ENCODE peak calls at places on chromosomes 16 and 17, in four cellular contexts. One of them, this sample, is unnamed.

GRCh38 chr17:48522990-48523389 is 7.8 kb downstream of the HOXB1 start:
- DNase-seq in H1: no peak
- DNase-seq in GM12878: no peak
- DNase-seq in K562: no peak
- DNase-seq in this sample: no peak

GRCh38 chr17:45050680-45051059 is 762 bp downstream of the DCAKD start:
- DNase-seq in GM12878: no peak
- DNase-seq in H1: no peak
- DNase-seq in K562: peak; percentile 48
- DNase-seq in this sample: peak; percentile 60

GRCh38 chr17:59840329-59840907 is 52.3 kb downstream of the TUBD1 start:
- DNase-seq in K562: no peak
- DNase-seq in GM12878: no peak
- DNase-seq in H1: no peak
- DNase-seq in this sample: no peak

GRCh38 chr17:77319211-77320031 is 178.7 kb downstream of the SEC14L1 start:
- DNase-seq in H1: no peak
- DNase-seq in GM12878: no peak
- DNase-seq in K562: peak; percentile 91
- DNase-seq in this sample: no peak

GRCh38 chr17:44830359-44831269 is 527 bp upstream of the GJC1 start:
- DNase-seq in H1: peak; percentile 72
- DNase-seq in K562: no peak
- DNase-seq in GM12878: no peak
- DNase-seq in this sample: no peak

GRCh38 chr17:10050597-10051101 is 145.6 kb upstream of the RCVRN start:
- DNase-seq in H1: no peak
- DNase-seq in K562: no peak
- DNase-seq in GM12878: peak; percentile 68
- DNase-seq in this sample: no peak

GRCh38 chr16:85275533-85276249 is 163.4 kb upstream of the CIBAR2 start:
- DNase-seq in K562: peak; percentile 93
- DNase-seq in H1: peak; percentile 96
- DNase-seq in GM12878: no peak
- DNase-seq in this sample: peak; percentile 60

GRCh38 chr17:1779571-1780074 is 17.8 kb downstream of the SERPINF1 start:
- DNase-seq in K562: no peak
- DNase-seq in GM12878: no peak
- DNase-seq in H1: no peak
- DNase-seq in this sample: no peak

GRCh38 chr17:28142355-28142754 is 99.9 kb downstream of the NLK start:
- DNase-seq in K562: no peak
- DNase-seq in H1: no peak
- DNase-seq in GM12878: no peak
- DNase-seq in this sample: no peak

GRCh38 chr17:47205419-47205963 is 3.7 kb upstream of the MYL4 start:
- DNase-seq in GM12878: peak; percentile 78
- DNase-seq in H1: peak; percentile 46
- DNase-seq in K562: no peak
- DNase-seq in this sample: no peak

GRCh38 chr16:65754799-65755691 is 611.4 kb upstream of the CDH5 start:
- DNase-seq in GM12878: no peak
- DNase-seq in K562: no peak
- DNase-seq in H1: no peak
- DNase-seq in this sample: no peak

GRCh38 chr17:74116087-74116717 is 87.3 kb upstream of the RPL38 start:
- DNase-seq in H1: no peak
- DNase-seq in K562: no peak
- DNase-seq in GM12878: no peak
- DNase-seq in this sample: no peak

GRCh38 chr16:88687676-88688012 is 1.3 kb upstream of the SNAI3 start:
- DNase-seq in K562: no peak
- DNase-seq in GM12878: no peak
- DNase-seq in H1: no peak
- DNase-seq in this sample: no peak

GRCh38 chr17:47821031-47821423 is 567 bp downstream of the OSBPL7 start:
- DNase-seq in K562: no peak
- DNase-seq in GM12878: no peak
- DNase-seq in H1: no peak
- DNase-seq in this sample: no peak

GRCh38 chr17:8226536-8227237 is 16.3 kb upstream of the AURKB start:
- DNase-seq in H1: peak; percentile 90
- DNase-seq in K562: peak; percentile 62
- DNase-seq in GM12878: peak; percentile 78
- DNase-seq in this sample: no peak

GRCh38 chr16:56869513-56870270 is 4.7 kb downstream of the SLC12A3 start:
- DNase-seq in GM12878: no peak
- DNase-seq in H1: peak; percentile 67
- DNase-seq in K562: peak; percentile 81
- DNase-seq in this sample: peak; percentile 77

GRCh38 chr16:73058221-73058615 is 10.3 kb upstream of the ZFHX3 start:
- DNase-seq in K562: peak; percentile 29
- DNase-seq in H1: peak; percentile 65
- DNase-seq in GM12878: no peak
- DNase-seq in this sample: no peak

GRCh38 chr17:65143899-65144590 is 6.9 kb downstream of the RGS9 start:
- DNase-seq in H1: no peak
- DNase-seq in GM12878: no peak
- DNase-seq in K562: no peak
- DNase-seq in this sample: no peak

DNA sequence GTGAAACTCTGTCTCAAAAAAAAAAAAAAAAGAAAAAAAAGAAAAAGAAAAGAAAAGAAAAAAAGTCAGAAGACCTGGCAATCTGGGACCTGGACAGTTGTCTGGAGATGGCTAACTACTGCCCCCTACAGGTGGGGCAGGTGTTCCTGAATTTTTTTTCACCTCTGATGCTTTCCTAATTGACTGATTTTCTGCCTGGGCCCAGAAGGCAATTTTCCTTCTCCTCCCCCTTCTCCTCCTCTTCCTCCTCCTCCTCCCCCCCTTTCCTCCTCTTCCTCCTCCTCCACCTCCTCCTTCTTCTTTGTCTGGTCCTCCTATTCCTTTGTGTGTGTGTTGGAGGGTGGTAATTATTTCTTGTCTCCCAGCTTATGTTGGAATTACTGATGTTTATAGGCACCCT is 26.7 kb downstream of the IRX5 start:
- DNase-seq in K562: peak; percentile 70
- DNase-seq in GM12878: no peak
- DNase-seq in H1: peak; percentile 69
- DNase-seq in this sample: peak; percentile 20
- TF ChIP-seq HDAC6 in K562: no peak
- TF ChIP-seq HDAC6 in GM12878: no peak
- TF ChIP-seq HDAC6 in H1: no peak
- TF ChIP-seq HDAC6 in this sample: no peak

DNA sequence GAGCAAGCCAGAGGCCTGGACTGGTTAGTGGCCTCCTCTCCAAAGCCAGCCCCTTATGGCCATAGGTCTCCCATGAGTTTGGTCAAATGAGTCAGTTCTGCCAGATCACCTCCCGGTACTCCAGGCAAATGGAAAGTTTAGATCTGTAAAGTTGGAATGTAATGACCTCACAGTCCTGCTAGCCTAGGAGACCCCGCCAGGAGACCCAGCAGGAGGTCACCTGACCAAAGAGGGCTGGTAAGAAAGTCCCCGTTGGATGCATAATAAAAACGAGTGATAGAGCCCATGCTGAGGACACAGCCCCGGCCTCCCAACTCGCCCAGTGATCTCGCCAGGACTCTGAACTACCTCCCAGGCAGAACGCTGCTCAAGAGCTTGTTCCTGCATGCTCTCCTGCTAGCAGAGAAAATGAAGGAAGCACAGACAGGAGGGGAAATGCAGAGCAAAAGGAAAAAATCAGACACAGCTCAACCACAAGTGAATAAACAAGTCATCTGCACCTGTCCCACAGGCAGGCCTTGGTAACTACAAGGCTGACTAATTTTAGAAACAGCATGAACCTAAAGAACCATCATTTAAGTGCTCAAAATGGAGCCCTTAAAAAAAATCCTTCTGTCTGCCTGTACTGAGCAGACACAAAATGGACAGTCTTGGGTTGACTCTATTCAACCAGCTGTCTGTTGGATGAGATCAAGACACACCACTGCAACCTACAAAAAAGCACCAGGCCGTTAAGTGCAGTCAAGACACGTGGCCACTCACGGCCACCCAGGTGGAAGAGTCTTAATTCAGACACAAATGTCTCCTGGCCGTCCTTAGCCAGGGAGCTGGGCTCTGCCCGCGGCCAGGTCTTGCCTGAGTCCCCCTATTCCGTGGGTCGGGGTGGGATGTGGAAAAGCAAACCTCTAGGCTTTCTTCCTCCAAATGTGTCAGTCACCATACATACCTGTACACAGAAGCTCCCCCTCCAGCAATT is 9.2 kb downstream of the CDIP1 start:
- DNase-seq in H1: peak; percentile 76
- DNase-seq in K562: no peak
- DNase-seq in GM12878: peak; percentile 23
- DNase-seq in this sample: no peak
- TF ChIP-seq HDAC6 in H1: no peak
- TF ChIP-seq HDAC6 in K562: no peak
- TF ChIP-seq HDAC6 in GM12878: no peak
- TF ChIP-seq HDAC6 in this sample: no peak

GRCh38 chr17:64024781-64025731 is 4.6 kb upstream of the ICAM2 start:
- DNase-seq in K562: no peak
- DNase-seq in H1: no peak
- DNase-seq in GM12878: no peak
- DNase-seq in this sample: no peak
- TF ChIP-seq HDAC6 in K562: no peak
- TF ChIP-seq HDAC6 in H1: no peak
- TF ChIP-seq HDAC6 in GM12878: no peak
- TF ChIP-seq HDAC6 in this sample: no peak

DNA sequence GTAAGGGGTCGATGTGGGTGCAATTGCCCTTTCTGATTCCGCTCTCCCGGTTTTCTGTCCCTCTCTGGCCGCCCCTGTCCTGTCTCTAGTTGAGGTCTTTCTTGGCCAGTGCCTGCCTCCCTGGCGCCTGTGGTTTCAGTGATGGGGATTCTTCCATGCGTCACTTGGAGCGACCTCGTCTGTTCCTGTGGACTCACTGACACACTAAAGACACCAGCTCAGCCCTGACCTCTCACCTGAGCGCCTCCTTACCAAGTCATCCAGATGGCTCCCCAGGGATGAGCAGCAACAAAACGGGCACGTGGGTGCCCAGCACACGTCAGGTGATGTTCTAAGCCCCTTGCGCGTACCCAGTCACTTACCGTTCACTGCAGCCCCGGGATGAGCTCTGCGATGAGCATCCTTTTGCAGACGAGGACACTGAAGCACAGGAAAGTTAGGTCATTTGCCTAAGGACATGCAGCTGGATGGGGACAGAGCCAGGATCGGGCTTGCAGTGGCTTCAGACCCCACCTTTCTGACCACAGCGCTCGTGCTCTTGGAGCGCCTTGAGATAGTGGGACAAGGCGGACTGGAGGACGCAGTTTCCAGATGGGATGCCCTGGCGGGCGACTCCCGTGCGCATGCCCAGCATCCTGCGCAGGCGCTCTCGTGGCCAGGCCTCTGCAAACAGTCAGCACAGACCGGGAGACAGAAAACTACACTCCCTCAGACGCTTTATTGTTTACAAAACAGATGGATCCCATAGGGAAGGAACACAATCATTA is 11.5 kb upstream of the LGALS3BP start:
- DNase-seq in K562: no peak
- DNase-seq in GM12878: no peak
- DNase-seq in H1: no peak
- DNase-seq in this sample: no peak
- TF ChIP-seq HDAC6 in K562: no peak
- TF ChIP-seq HDAC6 in GM12878: no peak
- TF ChIP-seq HDAC6 in H1: no peak
- TF ChIP-seq HDAC6 in this sample: no peak

GRCh38 chr17:17892009-17892408 is 55.2 kb upstream of the SREBF1 start:
- DNase-seq in H1: no peak
- DNase-seq in GM12878: no peak
- DNase-seq in K562: no peak
- DNase-seq in this sample: no peak
- TF ChIP-seq HDAC6 in H1: no peak
- TF ChIP-seq HDAC6 in GM12878: no peak
- TF ChIP-seq HDAC6 in K562: no peak
- TF ChIP-seq HDAC6 in this sample: no peak

GRCh38 chr17:63446218-63446980 is at the start of gene CYB561:
- DNase-seq in H1: no peak
- DNase-seq in GM12878: no peak
- DNase-seq in K562: peak; percentile 93
- DNase-seq in this sample: no peak
- TF ChIP-seq HDAC6 in H1: no peak
- TF ChIP-seq HDAC6 in GM12878: no peak
- TF ChIP-seq HDAC6 in K562: no peak
- TF ChIP-seq HDAC6 in this sample: no peak

GRCh38 chr17:80099291-80100034 is 1.9 kb upstream of the GAA start:
- DNase-seq in H1: peak; percentile 43
- DNase-seq in K562: no peak
- DNase-seq in GM12878: no peak
- DNase-seq in this sample: no peak

GRCh38 chr17:80103061-80103481 is 1.7 kb downstream of the GAA start:
- DNase-seq in K562: no peak
- DNase-seq in H1: no peak
- DNase-seq in GM12878: no peak
- DNase-seq in this sample: no peak

GRCh38 chr17:80100035-80100323 is 1.4 kb upstream of the GAA start:
- DNase-seq in H1: peak; percentile 38
- DNase-seq in GM12878: no peak
- DNase-seq in K562: no peak
- DNase-seq in this sample: no peak

GRCh38 chr17:80101946-80102706 is 745 bp downstream of the GAA start:
- DNase-seq in H1: no peak
- DNase-seq in GM12878: no peak
- DNase-seq in K562: peak; percentile 55
- DNase-seq in this sample: peak; percentile 30

GRCh38 chr17:80101160-80101945 is at the start of gene GAA:
- DNase-seq in H1: peak; percentile 96
- DNase-seq in GM12878: peak; percentile 28
- DNase-seq in K562: peak; percentile 97
- DNase-seq in this sample: peak; percentile 62
- TF ChIP-seq HDAC6 in H1: no peak
- TF ChIP-seq HDAC6 in GM12878: peak; percentile 58
- TF ChIP-seq HDAC6 in K562: no peak
- TF ChIP-seq HDAC6 in this sample: no peak

This sample was measured in HepG2.